ENCODE peak calls at places on chromosomes 12 and 14, in nine cellular contexts. One of them, this sample, is unnamed.

GRCh38 chr14:106872619-106873446 is 1346.5 kb downstream of the TMEM121 start:
- DNase-seq in neuronal stem cell: no peak
- DNase-seq in esophagus squamous epithelium: no peak
- DNase-seq in breast epithelium: no peak
- DNase-seq in Ammon's horn: no peak
- DNase-seq in NCI-H1694 treated with DMSO at 0.1 percent for 48 hours: peak
- DNase-seq in fibroblast of pulmonary artery: no peak
- DNase-seq in heart left ventricle: no peak
- DNase-seq in activated CD4-positive, alpha-beta T cell treated with anti-CD3 and anti-CD28 coated beads for 36 hours: peak
- DNase-seq in this sample: peak

GRCh38 chr14:100612879-100613455 is 25.8 kb upstream of the BEGAIN start:
- DNase-seq in neuronal stem cell: no peak
- DNase-seq in esophagus squamous epithelium: no peak
- DNase-seq in breast epithelium: no peak
- DNase-seq in Ammon's horn: no peak
- DNase-seq in NCI-H1694 treated with DMSO at 0.1 percent for 48 hours: no peak
- DNase-seq in fibroblast of pulmonary artery: no peak
- DNase-seq in heart left ventricle: peak
- DNase-seq in activated CD4-positive, alpha-beta T cell treated with anti-CD3 and anti-CD28 coated beads for 36 hours: no peak
- DNase-seq in this sample: no peak

GRCh38 chr12:62194616-62195015 is 65.6 kb upstream of the USP15 start:
- DNase-seq in neuronal stem cell: no peak
- DNase-seq in esophagus squamous epithelium: no peak
- DNase-seq in breast epithelium: no peak
- DNase-seq in Ammon's horn: no peak
- DNase-seq in NCI-H1694 treated with DMSO at 0.1 percent for 48 hours: no peak
- DNase-seq in fibroblast of pulmonary artery: peak
- DNase-seq in heart left ventricle: no peak
- DNase-seq in activated CD4-positive, alpha-beta T cell treated with anti-CD3 and anti-CD28 coated beads for 36 hours: no peak
- DNase-seq in this sample: no peak

GRCh38 chr14:81209187-81209836 is 11.4 kb downstream of the GTF2A1 start:
- DNase-seq in neuronal stem cell: no peak
- DNase-seq in esophagus squamous epithelium: no peak
- DNase-seq in breast epithelium: no peak
- DNase-seq in Ammon's horn: peak
- DNase-seq in NCI-H1694 treated with DMSO at 0.1 percent for 48 hours: no peak
- DNase-seq in fibroblast of pulmonary artery: no peak
- DNase-seq in heart left ventricle: no peak
- DNase-seq in activated CD4-positive, alpha-beta T cell treated with anti-CD3 and anti-CD28 coated beads for 36 hours: no peak
- DNase-seq in this sample: no peak

GRCh38 chr14:25411933-25412757 is 362.2 kb upstream of the STXBP6 start:
- DNase-seq in neuronal stem cell: peak
- DNase-seq in esophagus squamous epithelium: no peak
- DNase-seq in breast epithelium: no peak
- DNase-seq in Ammon's horn: peak
- DNase-seq in NCI-H1694 treated with DMSO at 0.1 percent for 48 hours: peak
- DNase-seq in fibroblast of pulmonary artery: peak
- DNase-seq in heart left ventricle: no peak
- DNase-seq in activated CD4-positive, alpha-beta T cell treated with anti-CD3 and anti-CD28 coated beads for 36 hours: no peak
- DNase-seq in this sample: peak

GRCh38 chr14:75315143-75315542 is 36.5 kb downstream of the FOS start:
- DNase-seq in neuronal stem cell: no peak
- DNase-seq in esophagus squamous epithelium: no peak
- DNase-seq in breast epithelium: no peak
- DNase-seq in Ammon's horn: peak
- DNase-seq in NCI-H1694 treated with DMSO at 0.1 percent for 48 hours: no peak
- DNase-seq in fibroblast of pulmonary artery: peak
- DNase-seq in heart left ventricle: no peak
- DNase-seq in activated CD4-positive, alpha-beta T cell treated with anti-CD3 and anti-CD28 coated beads for 36 hours: no peak
- DNase-seq in this sample: peak

GRCh38 chr12:123063535-123063934 is 83.1 kb downstream of the ARL6IP4 start:
- DNase-seq in neuronal stem cell: peak
- DNase-seq in esophagus squamous epithelium: no peak
- DNase-seq in breast epithelium: no peak
- DNase-seq in Ammon's horn: no peak
- DNase-seq in NCI-H1694 treated with DMSO at 0.1 percent for 48 hours: peak
- DNase-seq in fibroblast of pulmonary artery: peak
- DNase-seq in heart left ventricle: no peak
- DNase-seq in activated CD4-positive, alpha-beta T cell treated with anti-CD3 and anti-CD28 coated beads for 36 hours: peak
- DNase-seq in this sample: peak

GRCh38 chr12:111532741-111533140 is 66.4 kb downstream of the ATXN2 start:
- DNase-seq in neuronal stem cell: no peak
- DNase-seq in esophagus squamous epithelium: no peak
- DNase-seq in breast epithelium: no peak
- DNase-seq in Ammon's horn: no peak
- DNase-seq in NCI-H1694 treated with DMSO at 0.1 percent for 48 hours: no peak
- DNase-seq in fibroblast of pulmonary artery: no peak
- DNase-seq in heart left ventricle: no peak
- DNase-seq in activated CD4-positive, alpha-beta T cell treated with anti-CD3 and anti-CD28 coated beads for 36 hours: no peak
- DNase-seq in this sample: no peak

GRCh38 chr12:132886529-132887477 is 602 bp downstream of the CHFR start:
- DNase-seq in neuronal stem cell: no peak
- DNase-seq in esophagus squamous epithelium: no peak
- DNase-seq in breast epithelium: no peak
- DNase-seq in Ammon's horn: peak
- DNase-seq in NCI-H1694 treated with DMSO at 0.1 percent for 48 hours: no peak
- DNase-seq in fibroblast of pulmonary artery: no peak
- DNase-seq in heart left ventricle: peak
- DNase-seq in activated CD4-positive, alpha-beta T cell treated with anti-CD3 and anti-CD28 coated beads for 36 hours: peak
- DNase-seq in this sample: peak

GRCh38 chr14:80930836-80931389 is 10.6 kb downstream of the CEP128 start:
- DNase-seq in neuronal stem cell: no peak
- DNase-seq in esophagus squamous epithelium: no peak
- DNase-seq in breast epithelium: no peak
- DNase-seq in Ammon's horn: no peak
- DNase-seq in NCI-H1694 treated with DMSO at 0.1 percent for 48 hours: no peak
- DNase-seq in fibroblast of pulmonary artery: peak
- DNase-seq in heart left ventricle: no peak
- DNase-seq in activated CD4-positive, alpha-beta T cell treated with anti-CD3 and anti-CD28 coated beads for 36 hours: peak
- DNase-seq in this sample: no peak

GRCh38 chr12:32499048-32499447 is 99.7 kb downstream of the FGD4 start:
- DNase-seq in neuronal stem cell: no peak
- DNase-seq in esophagus squamous epithelium: no peak
- DNase-seq in breast epithelium: no peak
- DNase-seq in Ammon's horn: no peak
- DNase-seq in NCI-H1694 treated with DMSO at 0.1 percent for 48 hours: no peak
- DNase-seq in fibroblast of pulmonary artery: no peak
- DNase-seq in heart left ventricle: peak
- DNase-seq in activated CD4-positive, alpha-beta T cell treated with anti-CD3 and anti-CD28 coated beads for 36 hours: no peak
- DNase-seq in this sample: no peak

GRCh38 chr12:52372216-52373154 is 5.2 kb upstream of the KRT85 start:
- DNase-seq in neuronal stem cell: peak
- DNase-seq in esophagus squamous epithelium: no peak
- DNase-seq in breast epithelium: peak
- DNase-seq in Ammon's horn: peak
- DNase-seq in NCI-H1694 treated with DMSO at 0.1 percent for 48 hours: peak
- DNase-seq in fibroblast of pulmonary artery: peak
- DNase-seq in heart left ventricle: peak
- DNase-seq in activated CD4-positive, alpha-beta T cell treated with anti-CD3 and anti-CD28 coated beads for 36 hours: peak
- DNase-seq in this sample: peak

GRCh38 chr12:63093084-63093483 is 57.9 kb downstream of the AVPR1A start:
- DNase-seq in neuronal stem cell: no peak
- DNase-seq in esophagus squamous epithelium: no peak
- DNase-seq in breast epithelium: no peak
- DNase-seq in Ammon's horn: no peak
- DNase-seq in NCI-H1694 treated with DMSO at 0.1 percent for 48 hours: no peak
- DNase-seq in fibroblast of pulmonary artery: no peak
- DNase-seq in heart left ventricle: no peak
- DNase-seq in activated CD4-positive, alpha-beta T cell treated with anti-CD3 and anti-CD28 coated beads for 36 hours: no peak
- DNase-seq in this sample: no peak

GRCh38 chr12:112418596-112419268 is at the start of gene PTPN11:
- DNase-seq in neuronal stem cell: peak
- DNase-seq in esophagus squamous epithelium: peak
- DNase-seq in breast epithelium: peak
- DNase-seq in Ammon's horn: peak
- DNase-seq in NCI-H1694 treated with DMSO at 0.1 percent for 48 hours: peak
- DNase-seq in fibroblast of pulmonary artery: peak
- DNase-seq in heart left ventricle: peak
- DNase-seq in activated CD4-positive, alpha-beta T cell treated with anti-CD3 and anti-CD28 coated beads for 36 hours: peak
- DNase-seq in this sample: peak